ENCODE peak calls at places on chromosomes 13 and 19, in seven cellular contexts. M, C, W, H, N, S and I are unnamed samples. For H3K27me3, the result is how much of the 10 kb centered on the place peaks cover.

GRCh38 chr19:55116232-55117062 is 990 bp downstream of the PPP1R12C start:
- DNase-seq in M (peak), C (peak), W (no peak), H (peak), N (peak), S (peak), I (no peak)

GRCh38 chr13:32037471-32037870 is 5.9 kb downstream of the FRY start:
- DNase-seq in M (no peak), C (no peak), W (no peak), H (no peak), N (no peak), S (no peak), I (no peak)

GRCh38 chr13:76414320-76414719 is 471.9 kb downstream of the KCTD12 start:
- DNase-seq in M (no peak), C (no peak), W (no peak), H (no peak), N (no peak), S (no peak), I (no peak)

GRCh38 chr13:39602277-39602613 is 748 bp downstream of the LHFPL6 start:
- DNase-seq in M (no peak), C (no peak), W (no peak), H (no peak), N (no peak), S (no peak), I (no peak)

GRCh38 chr19:19662866-19663291 is 597 bp downstream of the ATP13A1 start:
- DNase-seq in M (no peak), C (no peak), W (no peak), H (no peak), N (no peak), S (no peak), I (peak)

GRCh38 chr19:31347356-31347755 is 1.9 kb downstream of the TSHZ3 start:
- DNase-seq in M (no peak), C (no peak), W (no peak), H (no peak), N (no peak), S (no peak), I (no peak)

GRCh38 chr13:109135018-109135417 is 505.6 kb downstream of the MYO16 start:
- DNase-seq in M (no peak), C (no peak), W (no peak), H (no peak), N (no peak), S (no peak), I (no peak)

GRCh38 chr13:20848944-20849343 is 53.6 kb downstream of the XPO4 start:
- DNase-seq in M (no peak), C (no peak), W (no peak), H (no peak), N (no peak), S (no peak), I (no peak)

DNA sequence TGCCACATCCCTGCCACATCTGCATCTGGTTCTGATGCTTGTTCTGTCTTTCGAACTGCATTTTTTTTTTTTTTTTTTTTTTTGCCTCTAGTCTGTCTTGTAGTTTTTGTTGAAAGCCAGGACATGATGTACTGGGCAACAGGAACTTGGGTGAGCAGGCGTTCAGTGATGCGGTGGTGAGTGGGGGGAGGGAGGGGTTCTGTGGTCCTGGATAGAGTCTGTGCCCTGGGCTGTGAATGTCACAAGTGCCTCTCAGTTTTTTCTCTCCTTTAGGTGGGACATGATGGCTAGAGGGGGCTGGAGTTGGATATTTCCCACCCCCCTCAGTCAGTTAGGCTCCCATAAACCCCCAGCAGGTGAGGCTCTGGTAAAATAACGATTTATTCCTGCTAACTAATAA is 3.5 kb downstream of the CEACAM4 start:
- DNase-seq in M (no peak), C (no peak), W (no peak), H (no peak), N (no peak), S (no peak), I (no peak)
- H3K27me3 ChIP-seq in M (under half), C (under half), W (under half), H (under half), N (under half), S (under half), I (under half)

DNA sequence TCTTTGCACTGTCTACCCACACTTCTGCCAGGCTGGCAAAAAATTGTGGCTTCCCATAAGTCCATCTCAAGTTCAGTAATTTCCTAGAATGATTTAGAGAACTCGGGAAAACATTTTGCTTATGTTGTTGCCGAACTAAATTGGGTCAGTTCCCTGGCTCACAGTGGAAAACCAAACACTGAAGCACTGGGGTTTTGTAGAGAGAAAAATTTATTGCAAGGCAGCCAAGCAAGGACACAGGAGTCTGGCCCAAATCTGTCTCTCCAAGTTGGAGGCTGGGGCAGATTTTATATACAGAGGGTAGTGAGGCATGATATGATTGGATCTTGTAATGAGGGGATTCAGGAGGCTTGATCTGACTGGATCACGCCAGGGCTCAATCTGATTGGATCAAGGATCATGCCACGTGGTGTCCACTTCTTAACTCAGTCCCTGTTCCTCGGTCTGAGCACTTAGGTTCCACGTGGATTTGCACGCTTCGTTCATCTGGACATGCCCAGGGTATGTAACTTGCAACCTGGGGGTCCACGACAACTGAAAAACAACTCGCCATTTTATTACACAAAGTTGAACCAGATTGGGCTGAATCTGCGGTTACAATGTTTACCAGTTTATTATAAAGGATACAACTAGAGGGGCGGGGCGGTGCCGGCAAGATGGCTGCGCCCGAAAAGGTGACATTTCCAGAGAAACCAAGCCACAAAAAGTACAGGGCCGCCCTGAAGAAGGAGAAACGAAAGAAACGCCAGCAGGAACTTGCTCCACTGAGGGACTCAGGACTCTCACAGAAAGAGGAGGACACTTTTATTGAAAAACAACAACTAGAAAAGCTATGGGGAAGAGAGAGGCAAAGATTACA is 7.3 kb downstream of the CD209 start:
- DNase-seq in M (no peak), C (no peak), W (no peak), H (no peak), N (no peak), S (no peak), I (no peak)
- H3K27me3 ChIP-seq in M (under half), C (under half), W (under half), H (under half), N (under half), S (under half), I (under half)

GRCh38 chr13:66926200-66926850 is 303.8 kb downstream of the PCDH9 start:
- DNase-seq in M (no peak), C (no peak), W (no peak), H (no peak), N (no peak), S (no peak), I (no peak)
- H3K27me3 ChIP-seq in M (under half), C (under half), W (under half), H (under half), N (under half), S (under half), I (under half)

DNA sequence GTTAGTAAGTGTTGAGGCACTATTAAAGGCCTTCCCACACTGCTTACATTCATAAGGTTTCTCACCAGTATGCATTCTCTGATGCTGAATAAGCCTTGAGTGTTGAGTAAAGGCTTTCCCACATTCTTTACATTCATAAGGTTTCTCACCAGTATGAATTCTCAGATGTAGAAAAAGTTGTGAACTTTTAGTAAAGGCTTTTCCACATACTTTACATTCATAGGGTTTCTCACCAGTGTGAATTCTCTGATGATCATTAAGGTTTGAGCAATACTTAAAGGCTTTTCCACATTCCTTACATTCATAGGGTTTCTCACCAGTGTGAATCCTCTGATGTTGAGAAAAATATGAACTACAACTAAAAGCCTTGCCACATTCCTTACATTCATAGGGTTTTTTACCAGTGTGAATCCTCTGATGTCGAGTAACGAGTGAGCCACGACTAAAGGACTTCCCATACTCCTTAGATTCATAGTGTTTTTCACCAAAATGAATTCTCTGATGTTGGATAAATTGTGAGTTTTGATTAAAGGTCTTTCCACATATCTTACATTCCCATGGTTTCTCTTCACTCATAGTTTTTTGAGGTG is 24.2 kb downstream of the ZNF829 start:
- DNase-seq in M (no peak), C (no peak), W (no peak), H (no peak), N (no peak), S (no peak), I (no peak)
- H3K27me3 ChIP-seq in M (under half), C (under half), W (under half), H (under half), N (under half), S (under half), I (under half)

DNA sequence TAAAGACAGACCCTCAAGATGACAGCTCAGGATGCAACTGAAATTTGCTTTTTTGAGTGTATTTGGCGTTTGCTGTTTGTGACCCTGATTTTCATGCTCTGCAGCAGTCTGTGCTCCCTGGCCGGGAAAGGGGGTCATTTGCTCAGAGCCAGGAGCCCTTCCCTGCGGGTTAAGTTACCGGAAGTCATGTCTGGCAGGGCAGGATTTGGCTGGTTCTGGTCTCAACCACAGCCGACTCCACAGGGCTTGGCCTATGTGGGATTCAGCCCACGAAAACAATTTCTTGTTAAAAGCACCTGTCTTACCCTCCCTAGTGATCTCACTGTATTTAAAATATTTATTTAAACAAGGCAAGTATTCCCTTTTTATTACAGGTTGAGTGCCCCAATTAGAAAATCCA is 22.6 kb downstream of the MCF2L start:
- DNase-seq in M (no peak), C (no peak), W (no peak), H (no peak), N (no peak), S (no peak), I (no peak)
- H3K27me3 ChIP-seq in M (under half), C (under half), W (under half), H (under half), N (under half), S (under half), I (under half)